ENCODE peak calls at places on chromosomes 11 and 22, in nine cellular contexts. L is GM23338, P is right atrium auricular region, F is dorsolateral prefrontal cortex, H is upper lobe of right lung, J is H9, Q is psoas muscle, D is tibial nerve, R is fibroblast of lung. S is an unnamed sample.
A peak's percentile ranks its signal among the peaks of the same experiment; 100 is the strongest.

GRCh38 chr22:30002861-30003489 is 77.3 kb upstream of the HORMAD2 start:
- DNase-seq in L (no peak), P (no peak), F (no peak), H (no peak), J (no peak), Q (no peak), D (no peak), R (no peak), S (no peak)

GRCh38 chr22:38882480-38882879 is 10.5 kb upstream of the CBX6 start:
- DNase-seq in L (no peak), P (no peak), F (no peak), H (no peak), J (no peak), Q (no peak), D (no peak), R (no peak), S (no peak)

GRCh38 chr11:36211735-36212430 is 77.3 kb downstream of the COMMD9 start:
- DNase-seq in L (peak; percentile 42), P (no peak), F (no peak), H (no peak), J (no peak), Q (no peak), D (no peak), R (no peak), S (no peak)

GRCh38 chr22:27207907-27208306 is 550.5 kb downstream of the MIAT start:
- DNase-seq in L (no peak), P (peak; percentile 70), F (no peak), H (no peak), J (no peak), Q (peak; percentile 43), D (no peak), R (peak; percentile 78), S (no peak)

GRCh38 chr11:39571081-39571480 is 1888.4 kb downstream of the LRRC4C start:
- DNase-seq in L (no peak), P (no peak), F (no peak), H (no peak), J (no peak), Q (no peak), D (no peak), R (no peak), S (no peak)

GRCh38 chr11:72716291-72716690 is 35.9 kb downstream of the ARAP1 start:
- DNase-seq in L (no peak), P (no peak), F (peak; percentile 72), H (no peak), J (no peak), Q (no peak), D (no peak), R (peak; percentile 22), S (peak; percentile 51)

GRCh38 chr11:48066881-48067800 is 86.8 kb downstream of the PTPRJ start:
- DNase-seq in L (no peak), P (no peak), F (no peak), H (no peak), J (no peak), Q (no peak), D (no peak), R (peak; percentile 85), S (peak; percentile 13)

GRCh38 chr11:104917259-104918112 is 19.2 kb upstream of the CASP12 start:
- DNase-seq in L (no peak), P (no peak), F (no peak), H (no peak), J (no peak), Q (no peak), D (no peak), R (no peak), S (no peak)

GRCh38 chr11:1882265-1883238 is 9.1 kb downstream of the PRR33 start:
- DNase-seq in L (peak; percentile 90), P (no peak), F (peak; percentile 63), H (peak; percentile 90), J (peak; percentile 90), Q (peak; percentile 85), D (peak; percentile 72), R (peak; percentile 41), S (peak; percentile 88)

GRCh38 chr22:22616636-22617035 is 27.8 kb upstream of the GGTLC2 start:
- DNase-seq in L (no peak), P (no peak), F (no peak), H (no peak), J (no peak), Q (no peak), D (no peak), R (no peak), S (no peak)

GRCh38 chr22:23691748-23692423 is 1.1 kb downstream of the RGL4 start:
- DNase-seq in L (no peak), P (no peak), F (no peak), H (no peak), J (no peak), Q (no peak), D (no peak), R (no peak), S (no peak)

GRCh38 chr11:69958308-69958707 is 119.8 kb upstream of the ANO1 start:
- DNase-seq in L (no peak), P (no peak), F (no peak), H (no peak), J (no peak), Q (no peak), D (no peak), R (peak; percentile 91), S (no peak)

DNA sequence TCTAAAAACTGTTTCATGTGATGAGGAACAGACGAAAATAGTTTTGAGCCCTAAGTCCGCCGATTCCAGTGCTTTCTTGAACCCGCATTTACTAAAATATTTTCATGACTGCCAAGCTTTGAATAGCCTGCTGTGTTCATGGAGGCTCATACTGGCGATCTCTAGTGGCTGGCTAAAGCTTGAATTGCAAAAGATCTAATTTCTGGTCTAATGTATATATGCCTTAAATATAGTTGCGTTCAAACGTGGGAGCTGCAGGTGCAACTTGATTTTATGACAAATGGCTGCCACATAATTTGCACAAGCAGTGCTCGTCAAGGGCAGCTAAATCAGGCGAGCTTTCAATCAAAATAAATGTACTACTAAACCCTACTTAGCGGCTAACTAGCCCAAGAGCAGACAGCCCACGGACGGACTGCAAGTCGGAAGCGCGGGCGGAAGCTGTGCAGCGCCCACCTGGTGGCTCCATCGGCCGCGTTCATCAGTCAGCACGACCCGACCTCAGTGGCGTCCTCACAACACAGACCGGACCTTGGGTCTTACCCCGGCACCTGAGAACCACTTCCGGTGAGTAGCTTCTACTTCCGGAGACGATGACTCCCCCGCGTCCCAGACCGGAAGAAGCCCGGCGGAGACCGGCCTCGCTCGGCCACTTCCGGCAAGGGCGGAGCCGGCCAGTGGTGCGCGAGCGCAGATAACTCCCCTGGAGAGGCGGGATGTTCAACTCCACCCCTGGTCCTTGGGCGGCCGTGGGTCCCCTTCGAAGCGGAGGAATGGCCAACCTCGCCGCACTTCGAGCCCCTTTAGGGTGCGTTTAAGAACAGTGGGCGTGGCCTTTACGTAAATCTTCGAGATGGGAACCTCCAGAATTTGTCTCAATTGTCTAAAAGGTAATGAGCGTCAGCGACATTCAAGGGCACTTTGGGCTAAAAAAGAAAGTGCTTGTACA is 6.1 kb downstream of the RPL27A start:
- DNase-seq in L (peak; percentile 98), P (peak; percentile 94), F (peak; percentile 92), H (peak; percentile 97), J (peak; percentile 99), Q (peak; percentile 95), D (peak; percentile 78), R (peak; percentile 96), S (peak; percentile 97)
- TF ChIP-seq CTCF in L (peak; percentile 49), P (peak; percentile 63), F (peak; percentile 48), H (peak; percentile 13), J (peak; percentile 27), Q (peak; percentile 24), D (no peak), R (peak; percentile 2), S (peak; percentile 49)

GRCh38 chr11:114290503-114291239 is 5.5 kb upstream of the NNMT start:
- DNase-seq in L (no peak), P (no peak), F (no peak), H (no peak), J (no peak), Q (no peak), D (no peak), R (peak; percentile 85), S (no peak)
- H3K27ac ChIP-seq in L (no peak overlapping the region), P (peak overlapping the region; percentile 96), F (no peak overlapping the region), H (peak overlapping the region; percentile 66), J (no peak overlapping the region), Q (peak overlapping the region; percentile 80), D (no peak overlapping the region), R (peak overlapping the region; percentile 53), S (no peak overlapping the region)

GRCh38 chr11:74676596-74676995 is 54.6 kb downstream of the CHRDL2 start:
- DNase-seq in L (no peak), P (peak; percentile 53), F (no peak), H (no peak), J (peak; percentile 15), Q (no peak), D (no peak), R (no peak), S (no peak)
- TF ChIP-seq CTCF in L (no peak), P (no peak), F (no peak), H (no peak), J (no peak), Q (no peak), D (no peak), R (no peak), S (no peak)

GRCh38 chr11:128244896-128245295 is 342.5 kb downstream of the ETS1 start:
- DNase-seq in L (no peak), P (no peak), F (no peak), H (no peak), J (no peak), Q (no peak), D (no peak), R (no peak), S (no peak)

GRCh38 chr11:128250482-128250881 is 336.9 kb downstream of the ETS1 start:
- DNase-seq in L (no peak), P (no peak), F (no peak), H (no peak), J (no peak), Q (no peak), D (no peak), R (no peak), S (no peak)

GRCh38 chr11:128247235-128247594 is 340.1 kb downstream of the ETS1 start:
- DNase-seq in L (no peak), P (no peak), F (no peak), H (no peak), J (no peak), Q (no peak), D (peak; percentile 44), R (no peak), S (no peak)

GRCh38 chr11:128251140-128251539 is 336.2 kb downstream of the ETS1 start:
- DNase-seq in L (no peak), P (no peak), F (no peak), H (no peak), J (no peak), Q (no peak), D (no peak), R (peak; percentile 58), S (no peak)

DNA sequence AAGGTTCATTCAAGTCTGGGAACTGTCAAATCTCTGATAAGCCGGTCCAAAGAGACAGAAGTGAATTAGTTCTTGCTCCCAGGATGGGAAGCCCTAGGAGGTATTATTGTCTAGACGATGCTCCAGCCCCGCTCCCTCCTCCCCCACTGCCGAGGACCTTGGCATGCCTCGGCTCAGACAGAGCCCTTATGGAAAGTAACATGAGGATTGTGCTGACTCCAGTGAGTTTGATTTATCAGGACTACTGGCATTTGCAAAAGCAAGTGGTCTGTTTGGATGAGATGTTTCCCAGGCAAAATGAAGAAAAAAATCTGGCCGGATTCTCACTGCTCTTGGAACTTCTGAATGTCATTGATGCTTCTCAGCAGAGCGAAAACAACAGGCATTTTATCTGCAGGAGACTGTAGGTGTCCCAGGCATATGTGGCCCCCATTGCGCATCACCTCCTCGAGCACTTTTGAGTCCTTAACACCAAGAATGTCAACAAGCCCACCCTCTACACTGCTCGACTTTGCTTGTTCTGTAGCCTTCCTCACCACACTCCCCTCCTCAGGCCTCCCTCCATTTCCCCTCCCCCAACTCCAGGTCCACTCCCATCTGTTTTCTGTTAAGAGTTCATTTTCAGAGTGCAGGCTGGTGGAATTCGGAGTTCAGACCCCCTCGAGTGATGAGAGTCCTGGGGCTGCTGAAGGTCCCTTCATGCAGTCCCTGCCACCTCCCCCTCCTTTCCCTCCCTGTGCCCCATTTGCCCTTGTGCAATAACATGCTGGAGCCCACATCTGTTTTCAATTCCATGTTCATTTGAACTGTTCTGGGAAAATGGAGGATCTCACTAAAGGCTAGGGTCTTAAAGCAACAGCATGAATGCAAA is 340.8 kb downstream of the ETS1 start:
- DNase-seq in L (no peak), P (no peak), F (no peak), H (no peak), J (no peak), Q (peak; percentile 21), D (no peak), R (peak; percentile 24), S (no peak)
- H3K27ac ChIP-seq in L (no peak overlapping the region), P (no peak overlapping the region), F (no peak overlapping the region), H (peak overlapping the region; percentile 26), J (no peak overlapping the region), Q (no peak overlapping the region), D (no peak overlapping the region), R (no peak overlapping the region), S (no peak overlapping the region)

S was measured in heart left ventricle.